ENCODE peak calls at places on chromosomes 13 and 19, in nine cellular contexts. Z is left ventricle myocardium inferior, O is PC-3, R is astrocyte, Y is HCT116, A is right cardiac atrium, K is transverse colon, C is Peyer's patch, Q is cardiac muscle cell. P is an unnamed sample. For H3K27me3, the result is how much of the 10 kb centered on the place peaks cover.

GRCh38 chr19:35006342-35006998 is 6.3 kb downstream of the GRAMD1A start:
- DNase-seq in Z (no peak), O (peak), R (peak), Y (no peak), A (no peak), K (peak), C (no peak), Q (peak), P (peak)

GRCh38 chr19:34165295-34165738 is 7.0 kb upstream of the LSM14A start:
- DNase-seq in Z (no peak), O (no peak), R (no peak), Y (no peak), A (no peak), K (no peak), C (no peak), Q (no peak), P (no peak)

GRCh38 chr13:72290962-72291681 is 424.1 kb upstream of the DACH1 start:
- DNase-seq in Z (no peak), O (peak), R (peak), Y (peak), A (no peak), K (no peak), C (no peak), Q (peak), P (no peak)

GRCh38 chr13:76828316-76828741 is 57.9 kb downstream of the KCTD12 start:
- DNase-seq in Z (no peak), O (no peak), R (no peak), Y (no peak), A (no peak), K (no peak), C (no peak), Q (no peak), P (no peak)

GRCh38 chr13:99105160-99105559 is 95.5 kb upstream of the UBAC2 start:
- DNase-seq in Z (no peak), O (no peak), R (no peak), Y (no peak), A (no peak), K (no peak), C (no peak), Q (no peak), P (no peak)

GRCh38 chr13:108272333-108272732 is 2.8 kb downstream of the TNFSF13B start:
- DNase-seq in Z (no peak), O (no peak), R (no peak), Y (no peak), A (no peak), K (no peak), C (no peak), Q (no peak), P (no peak)

GRCh38 chr19:38838986-38839761 is 7.6 kb upstream of the ECH1 start:
- DNase-seq in Z (no peak), O (no peak), R (no peak), Y (no peak), A (peak), K (no peak), C (no peak), Q (no peak), P (no peak)

GRCh38 chr13:80359459-80360297 is 18.8 kb upstream of the SPRY2 start:
- DNase-seq in Z (no peak), O (no peak), R (peak), Y (no peak), A (no peak), K (no peak), C (no peak), Q (peak), P (no peak)

GRCh38 chr19:15022752-15023151 is 26.5 kb upstream of the CASP14 start:
- DNase-seq in Z (no peak), O (no peak), R (no peak), Y (no peak), A (no peak), K (no peak), C (no peak), Q (no peak), P (no peak)

GRCh38 chr13:98571955-98572662 is 4.8 kb downstream of the STK24 start:
- DNase-seq in Z (no peak), O (peak), R (peak), Y (no peak), A (no peak), K (peak), C (peak), Q (no peak), P (no peak)

GRCh38 chr19:29550896-29551295 is 25.1 kb downstream of the VSTM2B start:
- DNase-seq in Z (no peak), O (no peak), R (no peak), Y (no peak), A (no peak), K (no peak), C (no peak), Q (no peak), P (no peak)

GRCh38 chr13:54845351-54845965 is 1816.8 kb downstream of the OLFM4 start:
- DNase-seq in Z (no peak), O (no peak), R (no peak), Y (no peak), A (no peak), K (no peak), C (no peak), Q (no peak), P (no peak)

GRCh38 chr19:13981021-13981420 is 25.1 kb downstream of the RFX1 start:
- DNase-seq in Z (no peak), O (no peak), R (no peak), Y (no peak), A (no peak), K (no peak), C (no peak), Q (no peak), P (no peak)

GRCh38 chr19:46408611-46409039 is 4.7 kb downstream of the CCDC8 start:
- DNase-seq in Z (peak), O (no peak), R (no peak), Y (no peak), A (peak), K (peak), C (peak), Q (peak), P (no peak)

GRCh38 chr19:56942749-56943148 is 102.2 kb upstream of the PEG3 start:
- DNase-seq in Z (peak), O (no peak), R (no peak), Y (no peak), A (peak), K (peak), C (no peak), Q (peak), P (no peak)

GRCh38 chr19:43656436-43656835 is 13.5 kb downstream of the PLAUR start:
- DNase-seq in Z (no peak), O (no peak), R (no peak), Y (no peak), A (no peak), K (no peak), C (no peak), Q (no peak), P (no peak)

GRCh38 chr19:19083413-19084178 is 19.8 kb downstream of the SLC25A42 start:
- DNase-seq in Z (peak), O (no peak), R (no peak), Y (no peak), A (no peak), K (no peak), C (no peak), Q (no peak), P (no peak)

DNA sequence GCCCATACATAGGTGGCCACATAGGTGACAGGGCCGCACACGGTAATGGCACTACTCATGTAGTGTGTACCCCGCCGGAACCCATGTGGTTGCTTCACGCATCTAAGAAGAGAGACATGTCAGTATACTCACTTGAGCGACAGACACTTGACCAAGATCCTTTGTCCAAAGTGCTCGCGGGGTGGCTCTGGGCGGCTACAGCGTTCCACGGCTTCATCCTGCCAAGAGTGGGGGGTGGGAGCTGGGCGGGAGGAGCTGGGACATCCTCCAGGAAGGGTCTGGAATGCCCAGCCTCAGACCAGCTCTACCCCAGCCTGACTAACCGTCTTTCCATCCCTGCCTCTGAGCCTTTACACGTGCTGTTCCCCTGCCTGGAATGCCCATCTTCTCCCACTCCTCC is 8.5 kb downstream of the ANGPTL8 start:
- DNase-seq in Z (no peak), O (no peak), R (no peak), Y (no peak), A (peak), K (no peak), C (no peak), Q (no peak), P (no peak)
- H3K27me3 ChIP-seq in Z (under half), O (under half), R (under half), Y (under half), A (under half), K (under half), C (under half), Q (under half), P (under half)

DNA sequence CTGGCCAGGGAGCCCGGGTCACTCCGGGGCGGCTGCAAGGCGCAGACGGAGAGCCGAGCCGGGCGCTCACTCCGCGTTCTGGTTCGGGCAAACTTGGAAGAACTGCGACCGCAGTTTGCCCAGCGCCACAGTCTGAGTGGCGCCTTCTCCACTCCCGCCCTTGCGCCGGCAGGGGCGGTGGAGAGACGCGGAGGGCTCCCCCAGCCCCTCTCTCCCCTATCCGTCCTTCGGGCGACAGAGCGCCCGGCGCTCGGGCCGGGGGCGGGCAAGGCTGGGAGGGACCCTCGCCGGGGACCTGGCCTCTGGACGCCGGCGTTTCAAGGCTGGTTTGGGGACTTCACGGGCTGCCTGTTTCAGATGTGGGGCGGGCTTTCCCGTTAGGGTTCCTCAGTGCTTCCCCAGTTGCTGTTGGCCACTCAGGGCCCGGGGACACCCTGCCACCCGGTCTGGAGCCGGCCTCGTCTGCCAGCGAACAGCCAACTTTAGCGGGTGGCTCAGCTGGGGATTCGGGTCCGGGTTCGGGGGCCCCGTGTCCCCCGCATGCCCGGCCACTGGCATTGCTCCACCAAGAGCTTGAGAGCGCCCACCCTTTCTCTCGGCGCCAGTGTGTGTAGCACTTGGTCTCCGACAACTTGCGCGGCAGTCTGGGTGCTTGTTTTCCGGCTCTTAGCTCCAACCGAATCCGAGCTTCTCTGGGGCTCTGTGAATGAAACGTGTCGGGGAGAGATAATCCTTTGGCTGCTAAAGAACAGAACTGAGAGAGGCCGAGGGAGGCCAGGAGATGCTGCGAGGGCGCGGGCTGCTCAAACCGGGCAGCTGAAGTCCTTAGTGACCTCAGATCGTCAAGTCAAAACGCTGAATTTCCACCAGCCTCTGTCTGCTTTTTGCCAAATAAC is 1.5 kb downstream of the GPC6 start:
- DNase-seq in Z (peak), O (peak), R (peak), Y (no peak), A (peak), K (peak), C (no peak), Q (peak), P (no peak)
- H3K4me3 ChIP-seq in Z (peak), O (peak), R (peak), Y (no peak), A (peak), K (peak), C (peak), Q (peak), P (no peak)

DNA sequence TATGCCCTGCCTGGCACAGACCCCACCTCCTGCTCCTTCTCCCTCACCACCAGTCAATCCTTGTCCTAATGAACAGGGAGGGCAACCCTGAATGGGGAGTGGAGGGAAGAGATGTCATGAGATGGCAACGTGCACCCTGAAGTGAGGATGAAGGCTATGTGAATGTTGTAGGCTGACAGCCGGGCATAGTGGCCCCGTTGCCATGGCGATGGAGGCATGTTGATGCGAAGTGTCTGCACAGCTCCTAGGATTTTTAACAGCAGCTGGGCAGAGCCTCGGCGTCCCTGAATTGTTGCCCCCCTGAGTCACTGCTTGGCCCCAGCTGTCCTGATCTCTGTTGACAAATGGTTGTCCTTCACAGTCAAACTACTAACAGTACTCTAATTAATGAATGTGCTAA is 4.8 kb upstream of the ALOX5AP start:
- DNase-seq in Z (no peak), O (no peak), R (no peak), Y (no peak), A (no peak), K (no peak), C (no peak), Q (no peak), P (no peak)
- H3K27me3 ChIP-seq in Z (under half), O (under half), R (under half), Y (under half), A (under half), K (under half), C (under half), Q (under half), P (under half)

GRCh38 chr19:3154957-3155736 is 19.3 kb downstream of the GNA15 start:
- DNase-seq in Z (peak), O (peak), R (peak), Y (peak), A (peak), K (peak), C (peak), Q (peak), P (peak)
- H3K4me3 ChIP-seq in Z (peak), O (no peak), R (peak), Y (no peak), A (no peak), K (no peak), C (no peak), Q (no peak), P (peak)

GRCh38 chr19:50998061-50998460 is 3.3 kb downstream of the KLK8 start:
- DNase-seq in Z (no peak), O (no peak), R (no peak), Y (no peak), A (no peak), K (no peak), C (no peak), Q (no peak), P (no peak)
- H3K27me3 ChIP-seq in Z (half or more), O (under half), R (under half), Y (under half), A (under half), K (under half), C (under half), Q (under half), P (under half)

GRCh38 chr13:21463424-21463823 is 4.3 kb upstream of the ZDHHC20 start:
- DNase-seq in Z (no peak), O (no peak), R (no peak), Y (no peak), A (no peak), K (no peak), C (no peak), Q (no peak), P (no peak)

GRCh38 chr13:21466527-21466926 is 7.4 kb upstream of the ZDHHC20 start:
- DNase-seq in Z (no peak), O (no peak), R (no peak), Y (no peak), A (no peak), K (no peak), C (no peak), Q (no peak), P (no peak)

GRCh38 chr13:21470785-21471184 is 11.7 kb upstream of the ZDHHC20 start:
- DNase-seq in Z (no peak), O (no peak), R (no peak), Y (no peak), A (no peak), K (no peak), C (no peak), Q (no peak), P (no peak)

DNA sequence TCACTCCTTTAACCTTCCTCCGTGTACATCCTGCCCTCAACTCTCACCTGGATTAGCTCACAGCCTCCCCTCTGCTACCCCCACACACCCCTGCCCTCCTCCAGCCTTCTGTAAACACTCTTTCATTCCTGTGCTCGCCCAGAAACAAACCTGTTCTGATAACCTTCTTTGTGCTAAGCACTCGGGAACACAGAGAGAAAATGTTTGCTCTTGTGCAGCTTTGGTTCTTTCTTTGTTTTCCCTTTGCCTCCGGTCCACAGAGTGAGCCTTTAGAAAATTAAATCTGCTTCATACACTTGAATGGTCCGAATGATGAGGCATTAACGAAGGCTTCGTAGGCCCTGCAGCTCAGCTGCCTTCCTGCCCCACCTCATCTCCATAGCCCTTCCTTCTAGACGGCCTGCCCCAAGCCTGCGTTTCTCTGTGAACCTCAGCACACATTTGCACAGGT is 6.6 kb upstream of the ZDHHC20 start:
- DNase-seq in Z (no peak), O (peak), R (no peak), Y (no peak), A (no peak), K (peak), C (no peak), Q (no peak), P (no peak)
- H3K4me3 ChIP-seq in Z (no peak), O (peak), R (no peak), Y (no peak), A (no peak), K (no peak), C (no peak), Q (no peak), P (no peak)

GRCh38 chr13:111116830-111117229 is 1.7 kb downstream of the ARHGEF7 start:
- DNase-seq in Z (no peak), O (no peak), R (no peak), Y (no peak), A (no peak), K (no peak), C (no peak), Q (peak), P (no peak)
- H3K27me3 ChIP-seq in Z (under half), O (half or more), R (under half), Y (under half), A (under half), K (half or more), C (under half), Q (half or more), P (under half)

GRCh38 chr19:49594157-49595005 is 3.4 kb downstream of the PRR12 start:
- DNase-seq in Z (no peak), O (no peak), R (no peak), Y (no peak), A (peak), K (no peak), C (no peak), Q (no peak), P (no peak)

GRCh38 chr19:49595819-49596404 is 4.9 kb downstream of the PRR12 start:
- DNase-seq in Z (no peak), O (no peak), R (no peak), Y (no peak), A (no peak), K (no peak), C (no peak), Q (no peak), P (no peak)

GRCh38 chr19:49596407-49596806 is 5.4 kb downstream of the PRR12 start:
- DNase-seq in Z (no peak), O (no peak), R (no peak), Y (no peak), A (no peak), K (no peak), C (no peak), Q (no peak), P (no peak)

GRCh38 chr19:49593233-49594113 is 2.5 kb downstream of the PRR12 start:
- DNase-seq in Z (peak), O (peak), R (peak), Y (peak), A (peak), K (peak), C (peak), Q (peak), P (peak)

GRCh38 chr19:49595006-49595818 is 4.2 kb downstream of the PRR12 start:
- DNase-seq in Z (no peak), O (no peak), R (no peak), Y (no peak), A (peak), K (no peak), C (no peak), Q (no peak), P (no peak)
- H3K4me3 ChIP-seq in Z (no peak), O (no peak), R (no peak), Y (no peak), A (no peak), K (no peak), C (no peak), Q (no peak), P (no peak)

DNA sequence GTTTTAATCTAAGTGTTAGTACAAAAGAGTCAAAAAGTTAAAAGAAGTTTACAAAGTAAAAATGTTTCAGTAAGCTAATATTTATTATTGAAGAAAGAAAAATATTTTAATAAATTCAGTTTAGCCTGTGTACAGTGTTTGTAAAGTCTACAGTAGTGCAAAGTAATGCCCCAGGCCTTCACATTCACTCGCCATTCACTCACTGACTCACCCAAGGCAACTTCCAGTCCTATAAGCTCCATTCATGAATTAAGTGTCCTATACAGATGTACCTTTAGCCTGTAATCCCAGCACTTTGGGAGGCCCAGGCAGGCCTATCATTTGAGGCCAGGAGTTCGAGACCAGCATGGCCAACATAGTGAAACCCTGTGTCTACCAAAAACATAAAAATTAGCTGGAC is 24.1 kb upstream of the AKAP11 start:
- DNase-seq in Z (no peak), O (peak), R (no peak), Y (no peak), A (no peak), K (no peak), C (no peak), Q (no peak), P (no peak)
- H3K27me3 ChIP-seq in Z (under half), O (under half), R (under half), Y (under half), A (under half), K (under half), C (under half), Q (under half), P (under half)